ENCODE peak calls at places on chromosomes 6 and 20, in four cellular contexts. One of them, this sample, is unnamed.
A peak's percentile ranks its signal among the peaks of the same experiment; 100 is the strongest.

GRCh38 chr6:22030730-22031619 is 265.9 kb downstream of the PRL start:
- DNase-seq in hepatic stellate cell: no peak
- DNase-seq in activated CD8-positive, alpha-beta memory T cell treated with anti-CD3 and anti-CD28 coated beads for 48 hours: no peak
- DNase-seq in substantia nigra: no peak
- DNase-seq in this sample: no peak

GRCh38 chr6:5130135-5130866 is 45.2 kb downstream of the PPP1R3G start:
- DNase-seq in activated CD8-positive, alpha-beta memory T cell treated with anti-CD3 and anti-CD28 coated beads for 48 hours: no peak
- DNase-seq in hepatic stellate cell: no peak
- DNase-seq in substantia nigra: no peak
- DNase-seq in this sample: no peak

GRCh38 chr6:11918021-11918738 is 93.9 kb upstream of the HIVEP1 start:
- DNase-seq in activated CD8-positive, alpha-beta memory T cell treated with anti-CD3 and anti-CD28 coated beads for 48 hours: no peak
- DNase-seq in substantia nigra: no peak
- DNase-seq in hepatic stellate cell: peak; percentile 45
- DNase-seq in this sample: no peak

GRCh38 chr20:37848706-37849105 is 54.2 kb upstream of the VSTM2L start:
- DNase-seq in activated CD8-positive, alpha-beta memory T cell treated with anti-CD3 and anti-CD28 coated beads for 48 hours: no peak
- DNase-seq in substantia nigra: no peak
- DNase-seq in hepatic stellate cell: no peak
- DNase-seq in this sample: no peak

GRCh38 chr6:42075159-42075838 is 25.0 kb downstream of the TAF8 start:
- DNase-seq in activated CD8-positive, alpha-beta memory T cell treated with anti-CD3 and anti-CD28 coated beads for 48 hours: no peak
- DNase-seq in hepatic stellate cell: peak; percentile 78
- DNase-seq in substantia nigra: peak; percentile 50
- DNase-seq in this sample: peak; percentile 24

GRCh38 chr6:143540192-143540591 is 28.7 kb upstream of the FUCA2 start:
- DNase-seq in activated CD8-positive, alpha-beta memory T cell treated with anti-CD3 and anti-CD28 coated beads for 48 hours: no peak
- DNase-seq in substantia nigra: no peak
- DNase-seq in hepatic stellate cell: no peak
- DNase-seq in this sample: no peak

GRCh38 chr6:134363323-134364039 is 45.6 kb upstream of the SGK1 start:
- DNase-seq in activated CD8-positive, alpha-beta memory T cell treated with anti-CD3 and anti-CD28 coated beads for 48 hours: no peak
- DNase-seq in hepatic stellate cell: peak; percentile 56
- DNase-seq in substantia nigra: no peak
- DNase-seq in this sample: no peak

GRCh38 chr6:127824061-127824460 is 76.8 kb downstream of the THEMIS start:
- DNase-seq in hepatic stellate cell: no peak
- DNase-seq in substantia nigra: no peak
- DNase-seq in activated CD8-positive, alpha-beta memory T cell treated with anti-CD3 and anti-CD28 coated beads for 48 hours: no peak
- DNase-seq in this sample: no peak

GRCh38 chr6:36351152-36351571 is 14.5 kb upstream of the BNIP5 start:
- DNase-seq in activated CD8-positive, alpha-beta memory T cell treated with anti-CD3 and anti-CD28 coated beads for 48 hours: no peak
- DNase-seq in hepatic stellate cell: peak; percentile 30
- DNase-seq in substantia nigra: no peak
- DNase-seq in this sample: no peak

GRCh38 chr6:34021839-34022190 is 124.1 kb downstream of the GRM4 start:
- DNase-seq in activated CD8-positive, alpha-beta memory T cell treated with anti-CD3 and anti-CD28 coated beads for 48 hours: no peak
- DNase-seq in substantia nigra: no peak
- DNase-seq in hepatic stellate cell: no peak
- DNase-seq in this sample: no peak